ENCODE peak calls at places on chromosomes 4 and X, in nine cellular contexts. O is GM18507; T is CD8-positive, alpha-beta memory T cell; K is D341Med; L is stimulated activated CD4-positive, alpha-beta T cell treated with anti-CD3 and anti-CD28 coated beads, Interleukin-12 subunit alpha, Interleukin-12 subunit beta, amount 100 ng/mL, for 48 hours; W is GM03348; P is HFFc6; Y is glutamatergic neuron; A is NCI-H2029 treated with DMSO at 0.1 percent for 48 hours. N is an unnamed sample.

GRCh38 chr4:121072080-121072835 is at the start of gene NDNF:
- DNase-seq in Y (peak), K (peak), T (peak), W (peak), L (no peak), P (no peak), A (no peak), O (no peak), N (peak)

GRCh38 chr4:170420255-170420693 is 330.5 kb upstream of the AADAT start:
- DNase-seq in Y (no peak), A (no peak), P (no peak), O (no peak), W (peak), T (no peak), K (no peak), L (no peak), N (no peak)

GRCh38 chrX:66164470-66164869 is 423 bp downstream of the HEPH start:
- DNase-seq in Y (no peak), W (no peak), A (no peak), T (no peak), L (no peak), P (no peak), O (no peak), K (no peak), N (no peak)

GRCh38 chr4:95732061-95732460 is 107.8 kb upstream of the PDHA2 start:
- DNase-seq in W (no peak), P (no peak), T (no peak), O (no peak), A (no peak), K (no peak), L (no peak), Y (no peak), N (no peak)

GRCh38 chr4:40425799-40426574 is 90.9 kb downstream of the CHRNA9 start:
- DNase-seq in L (no peak), T (no peak), Y (no peak), P (no peak), A (no peak), K (no peak), O (no peak), W (no peak), N (no peak)

GRCh38 chr4:2981256-2981804 is 18.0 kb downstream of the GRK4 start:
- DNase-seq in K (no peak), W (no peak), L (no peak), T (no peak), Y (no peak), A (no peak), P (no peak), O (no peak), N (no peak)

GRCh38 chrX:122703762-122704161 is 480.3 kb upstream of the GRIA3 start:
- DNase-seq in T (no peak), W (peak), L (no peak), O (no peak), A (no peak), Y (no peak), K (no peak), P (peak), N (no peak)

GRCh38 chr4:40475609-40476008 is 140.5 kb downstream of the CHRNA9 start:
- DNase-seq in A (peak), T (no peak), O (no peak), Y (no peak), P (no peak), L (no peak), K (no peak), W (no peak), N (no peak)

GRCh38 chr4:180120114-180120513 is 2123.1 kb upstream of the TENM3 start:
- DNase-seq in T (no peak), A (no peak), P (no peak), K (no peak), L (no peak), O (no peak), W (no peak), Y (no peak), N (no peak)

GRCh38 chr4:176409627-176410026 is 89.9 kb downstream of the SPCS3 start:
- DNase-seq in L (no peak), Y (no peak), P (no peak), A (no peak), W (peak), O (no peak), K (no peak), T (no peak), N (no peak)

GRCh38 chrX:45769919-45770582 is 569.4 kb upstream of the DIPK2B start:
- DNase-seq in Y (no peak), K (no peak), A (no peak), O (peak), T (no peak), W (peak), P (peak), L (no peak), N (no peak)

GRCh38 chr4:76752911-76753494 is 144.9 kb downstream of the SOWAHB start:
- DNase-seq in O (no peak), L (no peak), P (peak), A (no peak), K (no peak), Y (no peak), T (no peak), W (peak), N (no peak)

GRCh38 chrX:69321789-69322188 is 156.5 kb upstream of the PJA1 start:
- DNase-seq in W (peak), A (no peak), Y (no peak), T (no peak), L (no peak), O (no peak), K (no peak), P (no peak), N (no peak)

GRCh38 chrX:81195712-81196111 is 6.0 kb downstream of the HMGN5 start:
- DNase-seq in A (no peak), P (peak), W (peak), K (peak), T (peak), Y (peak), O (no peak), L (peak), N (peak)

GRCh38 chr4:83552924-83553323 is 17.0 kb downstream of the GPAT3 start:
- DNase-seq in O (no peak), W (peak), T (no peak), Y (no peak), A (no peak), P (peak), K (no peak), L (no peak), N (no peak)

GRCh38 chr4:139833131-139833930 is 167.7 kb downstream of the MGST2 start:
- DNase-seq in Y (peak), T (no peak), K (peak), W (no peak), L (no peak), P (no peak), A (no peak), O (no peak), N (no peak)

N was measured in activated T-cell treated with anti-CD3 and anti-CD28 coated beads, Interleukin-2, amount 50 U/mL, for 1 hour.